ENCODE peak calls at places on chromosome 14, in five cellular contexts. Y is CD4-positive, CD25-positive, alpha-beta regulatory T cell; M is T follicular helper cell; N is iris pigment epithelial cell; I is activated T-cell treated with anti-CD3 and anti-CD28 coated beads for 1 hour. L is an unnamed sample.

GRCh38 chr14:49944501-49944900 is 51.6 kb downstream of the ARF6 start:
- DNase-seq in I (no peak), M (no peak), Y (no peak), N (no peak), L (no peak)

GRCh38 chr14:43005807-43006206 is 1399.1 kb downstream of the LRFN5 start:
- DNase-seq in M (no peak), N (peak), I (no peak), Y (no peak), L (no peak)

GRCh38 chr14:40983604-40984003 is 623.1 kb upstream of the LRFN5 start:
- DNase-seq in M (no peak), I (no peak), N (peak), Y (no peak), L (no peak)

GRCh38 chr14:100504372-100505078 is 82.7 kb downstream of the BEGAIN start:
- DNase-seq in M (no peak), I (no peak), Y (no peak), N (peak), L (no peak)

GRCh38 chr14:103418508-103418818 is 33.2 kb downstream of the MARK3 start:
- DNase-seq in I (no peak), N (peak), M (no peak), Y (no peak), L (no peak)

GRCh38 chr14:75647650-75648049 is 13.0 kb downstream of the ERG28 start:
- DNase-seq in Y (no peak), I (no peak), M (no peak), N (peak), L (no peak)

GRCh38 chr14:92577321-92577742 is 63.8 kb downstream of the RIN3 start:
- DNase-seq in M (no peak), Y (peak), N (no peak), I (no peak), L (peak)

GRCh38 chr14:84217066-84217465 is 1312.9 kb upstream of the FLRT2 start:
- DNase-seq in I (no peak), Y (no peak), M (no peak), N (peak), L (no peak)

GRCh38 chr14:60652674-60653387 is 3.6 kb upstream of the SIX1 start:
- DNase-seq in Y (no peak), I (no peak), M (no peak), N (no peak), L (peak)

GRCh38 chr14:22084393-22085281 is 411.0 kb upstream of the OR4E1 start:
- DNase-seq in Y (peak), M (no peak), N (peak), I (no peak), L (peak)

GRCh38 chr14:73344304-73344703 is 107.0 kb downstream of the PAPLN start:
- DNase-seq in M (no peak), N (no peak), I (no peak), Y (no peak), L (no peak)

GRCh38 chr14:85619866-85620265 is 89.9 kb downstream of the FLRT2 start:
- DNase-seq in M (no peak), N (no peak), Y (no peak), I (no peak), L (no peak)

GRCh38 chr14:32469388-32470160 is 140.5 kb downstream of the AKAP6 start:
- DNase-seq in M (no peak), Y (peak), I (no peak), N (peak), L (no peak)

GRCh38 chr14:23432102-23432925 is 3.1 kb downstream of the MYH7 start:
- DNase-seq in N (no peak), M (no peak), I (no peak), Y (no peak), L (no peak)

GRCh38 chr14:59013672-59014298 is 174.7 kb upstream of the DAAM1 start:
- DNase-seq in M (no peak), Y (no peak), I (no peak), N (peak), L (no peak)

GRCh38 chr14:50148799-50149198 is 32.4 kb upstream of the VCPKMT start:
- DNase-seq in N (no peak), I (no peak), Y (no peak), M (no peak), L (no peak)

GRCh38 chr14:93049867-93050331 is 65.8 kb downstream of the ITPK1 start:
- DNase-seq in Y (no peak), N (no peak), M (no peak), I (no peak), L (no peak)

L was measured in memory B cell.